ENCODE peak calls at places on chromosomes 2 and 18, in seven cellular contexts. D is OCI-LY7; X is choroid plexus epithelial cell; K is stomach; F is stimulated activated CD4-positive, alpha-beta T cell treated with anti-CD3 and anti-CD28 coated beads, Interleukin-1b, Interleukin-23, amount 100 ng/mL, for 24 hours; Y is AG08396; S is CD8-positive, alpha-beta T cell. A is an unnamed sample.

GRCh38 chr2:150866431-150866830 is 379.0 kb upstream of the RND3 start:
- DNase-seq in X (peak), D (no peak), S (no peak), F (no peak), Y (peak), K (no peak), A (no peak)

GRCh38 chr2:64625352-64626145 is 28.2 kb downstream of the SERTAD2 start:
- DNase-seq in F (no peak), X (no peak), K (no peak), Y (no peak), D (peak), S (no peak), A (no peak)

GRCh38 chr2:173355132-173355865 is 627 bp downstream of the CDCA7 start:
- DNase-seq in F (peak), X (peak), Y (peak), D (peak), K (peak), S (peak), A (peak)

GRCh38 chr2:168136392-168136977 is 110.9 kb downstream of the STK39 start:
- DNase-seq in Y (no peak), X (peak), F (no peak), D (peak), S (no peak), K (no peak), A (no peak)

GRCh38 chr18:57205641-57206040 is 58.8 kb downstream of the BOD1L2 start:
- DNase-seq in S (no peak), X (no peak), F (no peak), K (no peak), D (no peak), Y (no peak), A (no peak)

GRCh38 chr2:238717084-238717483 is 130.8 kb upstream of the TWIST2 start:
- DNase-seq in D (no peak), S (no peak), Y (no peak), F (no peak), X (no peak), K (no peak), A (no peak)

GRCh38 chr2:153557211-153557610 is 78.6 kb upstream of the RPRM start:
- DNase-seq in Y (no peak), D (no peak), F (no peak), X (no peak), K (no peak), S (no peak), A (no peak)

GRCh38 chr2:54228945-54229344 is 27.1 kb downstream of the TSPYL6 start:
- DNase-seq in X (peak), K (peak), D (no peak), S (no peak), Y (no peak), F (no peak), A (peak)

GRCh38 chr2:33498291-33498956 is 22.0 kb downstream of the RASGRP3 start:
- DNase-seq in X (peak), Y (no peak), S (no peak), K (no peak), F (no peak), D (no peak), A (no peak)

GRCh38 chr2:207479198-207479785 is 50.5 kb upstream of the CREB1 start:
- DNase-seq in F (no peak), D (no peak), S (no peak), X (peak), Y (no peak), K (no peak), A (no peak)

GRCh38 chr2:219777388-219777787 is 150.0 kb downstream of the SLC4A3 start:
- DNase-seq in Y (no peak), K (no peak), S (no peak), F (no peak), D (no peak), X (no peak), A (no peak)

GRCh38 chr2:43169091-43169936 is 57.1 kb downstream of the ZFP36L2 start:
- DNase-seq in Y (no peak), D (peak), X (no peak), F (no peak), S (peak), K (peak), A (no peak)

GRCh38 chr18:34626404-34627137 is 83.5 kb upstream of the DTNA start:
- DNase-seq in Y (no peak), F (no peak), S (no peak), D (no peak), X (peak), K (no peak), A (no peak)

GRCh38 chr2:20595439-20596192 is 55.3 kb downstream of the HS1BP3 start:
- DNase-seq in X (peak), D (peak), K (peak), F (no peak), Y (no peak), S (no peak), A (peak)

GRCh38 chr2:120825370-120826259 is 89.9 kb downstream of the GLI2 start:
- DNase-seq in S (no peak), F (no peak), X (peak), Y (peak), K (no peak), D (no peak), A (no peak)

GRCh38 chr2:203728321-203728720 is 21.9 kb downstream of the CD28 start:
- DNase-seq in F (no peak), S (no peak), D (no peak), X (no peak), Y (no peak), K (no peak), A (no peak)

A was measured in body of pancreas.